ENCODE peak calls at places on chromosome 18, in five cellular contexts. T, C, I, E and K are unnamed samples.

GRCh38 chr18:3688682-3689081 is 238.7 kb downstream of the TGIF1 start:
- DNase-seq in I (no peak), E (no peak), T (no peak), C (peak), K (no peak)

GRCh38 chr18:35197286-35197685 is 43.5 kb upstream of the ZNF397 start:
- DNase-seq in E (no peak), C (no peak), I (no peak), T (no peak), K (no peak)

GRCh38 chr18:24630346-24630880 is 170.0 kb downstream of the HRH4 start:
- DNase-seq in T (no peak), C (no peak), I (no peak), E (peak), K (no peak)

GRCh38 chr18:44977856-44978255 is 297.2 kb downstream of the SETBP1 start:
- DNase-seq in C (no peak), T (no peak), I (no peak), E (no peak), K (no peak)

GRCh38 chr18:2960983-2961696 is 51.8 kb downstream of the LPIN2 start:
- DNase-seq in I (no peak), T (no peak), E (no peak), C (no peak), K (no peak)

GRCh38 chr18:78021196-78021595 is 771.5 kb downstream of the GALR1 start:
- DNase-seq in T (no peak), C (no peak), E (peak), I (no peak), K (no peak)

GRCh38 chr18:31316974-31317373 is 986 bp upstream of the DSG1 start:
- DNase-seq in T (no peak), E (no peak), I (no peak), C (no peak), K (no peak)

GRCh38 chr18:48754559-48754958 is 196.2 kb downstream of the SMAD7 start:
- DNase-seq in C (no peak), T (no peak), I (no peak), E (no peak), K (no peak)

GRCh38 chr18:72830109-72830508 is 37.7 kb downstream of the NETO1 start:
- DNase-seq in C (peak), I (peak), T (no peak), E (peak), K (no peak)

GRCh38 chr18:60691061-60691460 is 318.5 kb upstream of the MC4R start:
- DNase-seq in I (no peak), E (no peak), T (no peak), C (no peak), K (no peak)

GRCh38 chr18:5419601-5420000 is 124.1 kb upstream of the ZBTB14 start:
- DNase-seq in I (no peak), T (no peak), E (no peak), C (no peak), K (no peak)

GRCh38 chr18:24446953-24447537 is 13.4 kb upstream of the HRH4 start:
- DNase-seq in E (no peak), C (no peak), I (no peak), T (no peak), K (no peak)

GRCh38 chr18:24868760-24869237 is 408.4 kb downstream of the HRH4 start:
- DNase-seq in C (no peak), I (no peak), E (no peak), T (no peak), K (no peak)

GRCh38 chr18:10563886-10564285 is 38.1 kb downstream of the NAPG start:
- DNase-seq in E (peak), C (no peak), T (no peak), I (no peak), K (no peak)

GRCh38 chr18:27249933-27250332 is 64.8 kb upstream of the CHST9 start:
- DNase-seq in T (no peak), I (no peak), E (no peak), C (no peak), K (no peak)

GRCh38 chr18:62954341-62954740 is 239.0 kb downstream of the PHLPP1 start:
- DNase-seq in E (no peak), C (no peak), I (no peak), T (no peak), K (no peak)

GRCh38 chr18:50970006-50970405 is 2.2 kb downstream of the ELAC1 start:
- DNase-seq in I (peak), E (peak), C (no peak), T (peak), K (no peak)

GRCh38 chr18:74836296-74837139 is 238.8 kb downstream of the ZNF407 start:
- DNase-seq in C (peak), E (peak), I (peak), T (no peak), K (no peak)

GRCh38 chr18:74342416-74343043 is 26.9 kb downstream of the C18orf63 start:
- DNase-seq in C (peak), I (peak), T (peak), E (peak), K (no peak)

GRCh38 chr18:58831610-58832009 is 33.1 kb upstream of the ZNF532 start:
- DNase-seq in T (no peak), E (no peak), I (no peak), C (peak), K (no peak)

GRCh38 chr18:79915161-79916127 is 36.0 kb downstream of the SLC66A2 start:
- DNase-seq in T (no peak), I (no peak), E (no peak), C (no peak), K (no peak)

GRCh38 chr18:45208164-45208563 is 407.1 kb upstream of the SLC14A2 start:
- DNase-seq in C (no peak), E (no peak), T (no peak), I (no peak), K (no peak)

GRCh38 chr18:11660691-11661090 is 28.4 kb upstream of the GNAL start:
- DNase-seq in E (no peak), C (no peak), T (no peak), I (no peak), K (no peak)

GRCh38 chr18:57621252-57621607 is 406 bp downstream of the NARS1 start:
- DNase-seq in I (peak), T (no peak), C (peak), E (no peak), K (no peak)

GRCh38 chr18:51461956-51462355 is 264.5 kb upstream of the MEX3C start:
- DNase-seq in T (no peak), I (no peak), E (no peak), C (peak), K (no peak)

GRCh38 chr18:4204151-4204720 is 250.9 kb downstream of the DLGAP1 start:
- DNase-seq in I (peak), C (no peak), T (no peak), E (no peak), K (no peak)

GRCh38 chr18:51342815-51343214 is 145.3 kb upstream of the MEX3C start:
- DNase-seq in C (peak), T (no peak), I (no peak), E (no peak), K (no peak)

GRCh38 chr18:73549236-73549635 is 598.4 kb downstream of the FBXO15 start:
- DNase-seq in C (no peak), T (no peak), E (no peak), I (no peak), K (no peak)

GRCh38 chr18:6333981-6334380 is 80.7 kb downstream of the L3MBTL4 start:
- DNase-seq in E (no peak), T (no peak), I (no peak), C (no peak), K (no peak)